ENCODE peak calls at places on chromosome 15, in seven cellular contexts. W is SK-N-SH, N is OCI-LY7, G is hepatocyte, Q is HCT116, A is neural progenitor cell, E is PC-3. C is an unnamed sample. For H3K9me3 and H4K20me1, the result is how much of the 10 kb centered on the place peaks cover.

GRCh38 chr15:99692825-99693224 is 40.4 kb downstream of the LYSMD4 start:
- DNase-seq in W (no peak), N (no peak), G (no peak), Q (no peak), A (no peak), E (peak), C (no peak)

GRCh38 chr15:58761010-58761388 is 10.1 kb upstream of the MINDY2 start:
- DNase-seq in W (no peak), N (peak), G (no peak), Q (no peak), A (no peak), E (no peak), C (no peak)

GRCh38 chr15:89662893-89663673 is 7.8 kb upstream of the KIF7 start:
- DNase-seq in W (no peak), N (no peak), G (peak), Q (no peak), A (no peak), E (peak), C (no peak)

GRCh38 chr15:81296673-81297072 is 27.3 kb downstream of the STARD5 start:
- DNase-seq in W (no peak), N (peak), G (no peak), Q (no peak), A (no peak), E (no peak), C (peak)

GRCh38 chr15:89806565-89807550 is 7.8 kb downstream of the ANPEP start:
- DNase-seq in W (no peak), N (no peak), G (peak), Q (no peak), A (peak), E (no peak), C (no peak)

GRCh38 chr15:66238318-66238717 is 15.2 kb downstream of the MEGF11 start:
- DNase-seq in W (no peak), N (no peak), G (no peak), Q (no peak), A (no peak), E (no peak), C (no peak)

GRCh38 chr15:33344111-33344510 is 33.3 kb downstream of the RYR3 start:
- DNase-seq in W (no peak), N (no peak), G (no peak), Q (no peak), A (no peak), E (no peak), C (no peak)

GRCh38 chr15:82040395-82040794 is 5.4 kb downstream of the MEX3B start:
- DNase-seq in W (no peak), N (no peak), G (no peak), Q (no peak), A (no peak), E (no peak), C (no peak)

DNA sequence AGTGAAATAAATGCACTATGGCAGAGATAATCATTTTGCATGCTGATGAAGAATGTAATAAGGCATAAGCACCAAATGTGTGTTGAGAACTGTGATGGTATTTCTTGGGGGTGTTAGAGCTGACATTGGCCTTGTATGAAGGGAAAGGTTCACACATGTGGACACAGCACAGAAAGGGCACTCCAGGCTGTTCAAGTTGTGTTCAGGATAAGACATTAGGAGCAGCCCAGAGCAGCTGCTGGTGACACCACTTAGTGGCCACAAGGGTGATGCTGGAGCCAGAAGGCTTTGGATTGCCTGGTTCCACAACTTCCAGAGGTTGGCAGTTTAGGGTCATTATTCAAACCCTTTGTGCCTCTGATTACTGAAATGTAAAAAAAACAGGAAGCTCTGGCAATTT is 155.4 kb downstream of the GOLGA6L6 start:
- DNase-seq in W (no peak), N (no peak), G (no peak), Q (no peak), A (no peak), E (no peak), C (no peak)
- H3K9me3 ChIP-seq in W (under half), N (under half), G (under half), Q (half or more), A (half or more), E (under half), C (under half)

GRCh38 chr15:84611631-84612030 is 10.8 kb downstream of the ZSCAN2 start:
- DNase-seq in W (peak), N (no peak), G (no peak), Q (no peak), A (no peak), E (no peak), C (no peak)
- H4K20me1 ChIP-seq in W (under half), N (under half), G (under half), Q (under half), A (under half), E (under half), C (under half)

DNA sequence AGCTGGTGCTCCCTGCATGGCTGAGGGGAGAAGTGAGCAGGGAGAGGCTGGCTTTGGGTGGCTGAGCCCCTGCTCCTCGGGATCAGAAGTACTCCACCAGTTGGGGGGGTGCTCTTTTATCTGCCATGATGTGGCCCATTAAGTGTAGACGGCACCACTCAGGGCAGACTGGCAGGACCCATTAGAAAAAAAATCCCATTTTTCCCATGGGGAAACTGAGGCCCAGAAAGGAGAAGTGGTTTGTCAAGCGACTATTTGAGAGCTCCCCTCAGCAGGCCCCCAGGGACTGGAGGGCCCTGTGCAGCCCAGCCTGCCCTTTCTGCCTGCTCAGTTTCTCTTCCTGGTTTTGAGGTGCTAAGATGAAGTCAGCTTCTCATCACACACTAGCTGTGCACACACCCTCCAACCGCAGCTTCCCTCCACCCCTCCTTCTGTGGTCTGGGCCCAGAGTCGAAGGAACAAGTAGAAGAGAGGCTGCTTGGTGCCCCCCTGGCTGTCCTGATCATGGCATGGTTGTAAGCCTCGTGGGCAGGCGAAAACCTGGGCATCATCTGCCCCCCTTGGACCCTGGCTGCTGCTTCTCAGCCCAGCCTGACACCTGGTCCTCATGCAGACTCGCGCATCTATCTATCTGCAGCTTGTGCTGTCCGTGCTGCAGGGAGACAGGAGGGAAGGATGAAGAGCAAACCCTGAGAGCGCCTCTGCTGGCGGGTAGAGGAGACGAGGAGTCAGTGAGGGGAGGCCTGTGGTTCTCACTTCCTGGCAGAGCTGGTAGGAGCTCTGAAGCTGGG is 5.6 kb downstream of the CSK start:
- DNase-seq in W (peak), N (peak), G (peak), Q (no peak), A (peak), E (no peak), C (peak)
- TF ChIP-seq EZH2phosphoT487 in W (no peak), N (no peak), G (no peak), Q (no peak), A (no peak), E (no peak), C (no peak)

GRCh38 chr15:93460717-93461116 is 371.7 kb upstream of the RGMA start:
- DNase-seq in W (no peak), N (no peak), G (no peak), Q (no peak), A (no peak), E (no peak), C (no peak)

GRCh38 chr15:93458567-93458966 is 369.6 kb upstream of the RGMA start:
- DNase-seq in W (no peak), N (no peak), G (no peak), Q (no peak), A (no peak), E (no peak), C (no peak)

GRCh38 chr15:93466380-93466779 is 377.4 kb upstream of the RGMA start:
- DNase-seq in W (no peak), N (no peak), G (no peak), Q (no peak), A (peak), E (no peak), C (no peak)

GRCh38 chr15:93459396-93459795 is 370.4 kb upstream of the RGMA start:
- DNase-seq in W (no peak), N (no peak), G (no peak), Q (no peak), A (no peak), E (no peak), C (no peak)

DNA sequence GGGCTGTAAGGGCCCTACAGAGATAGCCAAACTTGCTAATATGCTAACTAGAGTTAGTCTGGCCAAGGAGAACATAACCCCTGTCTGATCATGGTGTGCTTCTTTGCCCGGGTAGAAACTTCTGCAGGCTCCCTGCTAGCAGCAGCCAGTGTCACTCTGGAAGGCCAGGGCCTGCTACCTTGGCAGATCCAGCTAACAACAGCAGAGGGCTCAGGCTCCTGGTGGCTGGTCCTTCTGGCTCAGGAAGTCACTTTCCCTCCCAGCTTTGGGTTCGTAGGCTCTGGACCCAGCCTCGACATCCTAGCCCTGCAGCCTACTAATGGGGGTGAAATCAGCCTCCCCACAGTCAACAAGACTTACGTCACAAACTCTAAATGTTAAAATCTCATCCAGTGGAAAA is 373.7 kb upstream of the RGMA start:
- DNase-seq in W (no peak), N (no peak), G (no peak), Q (no peak), A (no peak), E (no peak), C (no peak)
- H3K9me3 ChIP-seq in W (under half), N (under half), G (under half), Q (under half), A (under half), E (under half), C (under half)

GRCh38 chr15:101314301-101314700 is 19.3 kb upstream of the SNRPA1 start:
- DNase-seq in W (no peak), N (no peak), G (no peak), Q (no peak), A (no peak), E (no peak), C (no peak)

GRCh38 chr15:101315736-101316135 is 20.7 kb upstream of the SNRPA1 start:
- DNase-seq in W (no peak), N (no peak), G (no peak), Q (no peak), A (no peak), E (no peak), C (no peak)

GRCh38 chr15:101316529-101316928 is 21.5 kb upstream of the SNRPA1 start:
- DNase-seq in W (no peak), N (no peak), G (no peak), Q (no peak), A (no peak), E (no peak), C (no peak)

GRCh38 chr15:101313041-101313761 is 18.2 kb upstream of the SNRPA1 start:
- DNase-seq in W (no peak), N (no peak), G (no peak), Q (no peak), A (no peak), E (no peak), C (no peak)

DNA sequence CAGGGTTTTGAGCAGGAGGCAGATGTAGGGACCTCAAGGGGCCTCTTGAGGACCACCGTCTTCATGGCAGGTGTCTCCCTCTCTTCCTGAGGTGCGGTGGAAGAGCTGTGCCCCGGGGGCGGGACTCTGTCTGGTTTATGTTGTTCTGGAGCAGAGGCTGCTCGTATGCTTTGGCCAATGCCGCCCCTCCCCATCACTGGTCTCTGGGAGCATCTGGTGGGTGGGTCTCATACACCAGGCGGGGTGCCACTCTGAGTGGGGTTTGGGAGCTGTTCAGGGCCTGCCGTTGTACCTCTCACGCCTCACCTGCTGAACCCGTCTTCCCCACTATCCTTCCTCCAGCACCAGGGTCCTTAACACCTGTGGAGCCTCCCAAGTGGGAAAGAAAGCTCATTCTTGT is 19.7 kb upstream of the SNRPA1 start:
- DNase-seq in W (no peak), N (no peak), G (no peak), Q (no peak), A (no peak), E (no peak), C (no peak)
- H4K20me1 ChIP-seq in W (under half), N (under half), G (under half), Q (under half), A (under half), E (under half), C (under half)

GRCh38 chr15:95146476-95146875 is 915.1 kb downstream of the MCTP2 start:
- DNase-seq in W (no peak), N (no peak), G (no peak), Q (no peak), A (no peak), E (no peak), C (no peak)

GRCh38 chr15:95142441-95142840 is 911.1 kb downstream of the MCTP2 start:
- DNase-seq in W (no peak), N (no peak), G (no peak), Q (no peak), A (no peak), E (no peak), C (no peak)

GRCh38 chr15:95138604-95139270 is 907.4 kb downstream of the MCTP2 start:
- DNase-seq in W (no peak), N (no peak), G (no peak), Q (no peak), A (no peak), E (no peak), C (no peak)

DNA sequence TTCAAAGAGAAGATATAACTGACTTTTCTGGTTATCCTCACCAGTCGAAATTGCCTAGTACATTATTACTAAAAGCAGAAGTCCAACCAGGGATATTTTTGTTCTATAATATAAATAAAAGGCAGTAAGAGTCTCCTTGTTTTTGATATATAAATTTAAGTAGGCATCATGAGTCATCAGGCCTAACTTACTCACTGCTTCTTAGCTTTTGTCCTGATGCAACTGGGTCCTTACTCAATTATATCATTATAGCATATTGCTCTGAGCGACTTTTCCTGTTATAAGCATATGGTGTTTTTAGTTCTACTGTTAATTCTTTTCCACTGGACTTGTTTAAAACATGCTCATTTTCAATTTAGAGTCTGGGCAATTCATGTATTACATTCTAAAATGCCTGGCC is 910.1 kb downstream of the MCTP2 start:
- DNase-seq in W (no peak), N (no peak), G (no peak), Q (no peak), A (no peak), E (no peak), C (no peak)
- TF ChIP-seq EZH2phosphoT487 in W (no peak), N (no peak), G (no peak), Q (no peak), A (no peak), E (no peak), C (no peak)

GRCh38 chr15:100810831-100811230 is 68.8 kb upstream of the ALDH1A3 start:
- DNase-seq in W (no peak), N (no peak), G (no peak), Q (no peak), A (no peak), E (no peak), C (no peak)
- H3K9me3 ChIP-seq in W (under half), N (under half), G (under half), Q (under half), A (under half), E (under half), C (under half)